ENCODE peak calls at places on chromosomes 5 and 9, in ten cellular contexts. L is sigmoid colon, W is spleen, G is transverse colon, X is HCT116, T is GM12891, I is upper lobe of left lung, P is SK-N-SH, H is stomach, C is breast epithelium. U is an unnamed sample.

GRCh38 chr9:91809581-91810285 is 140.3 kb downstream of the ROR2 start:
- DNase-seq in C (no peak), P (no peak), L (peak), X (no peak), T (no peak), I (no peak), W (no peak), G (no peak), H (no peak), U (no peak)

GRCh38 chr9:69867081-69867814 is 46.6 kb downstream of the CFAP95 start:
- DNase-seq in C (no peak), T (no peak), G (no peak), W (no peak), P (no peak), L (no peak), I (no peak), X (no peak), H (no peak), U (no peak)

GRCh38 chr5:172417983-172418630 is 36.2 kb downstream of the SH3PXD2B start:
- DNase-seq in G (peak), T (no peak), X (no peak), I (peak), L (peak), P (no peak), W (peak), C (peak), H (peak), U (peak)

GRCh38 chr5:179006564-179006963 is 11.4 kb upstream of the GRM6 start:
- DNase-seq in H (no peak), X (no peak), C (no peak), G (no peak), T (no peak), L (no peak), I (no peak), W (no peak), P (no peak), U (no peak)

GRCh38 chr5:157539623-157540022 is 36.0 kb downstream of the ADAM19 start:
- DNase-seq in W (no peak), X (no peak), P (no peak), L (no peak), G (no peak), T (no peak), I (no peak), H (no peak), C (no peak), U (no peak)

GRCh38 chr5:9617739-9618504 is 12.2 kb downstream of the TAS2R1 start:
- DNase-seq in W (no peak), X (no peak), L (no peak), H (no peak), T (no peak), C (no peak), P (no peak), G (no peak), I (no peak), U (no peak)

GRCh38 chr5:116419258-116419657 is 155.4 kb downstream of the SEMA6A start:
- DNase-seq in P (no peak), X (no peak), H (no peak), C (no peak), L (no peak), G (no peak), I (no peak), T (no peak), W (no peak), U (no peak)

GRCh38 chr5:72063219-72063819 is 44.0 kb upstream of the MAP1B start:
- DNase-seq in G (no peak), P (no peak), I (no peak), X (no peak), L (no peak), C (no peak), W (no peak), T (no peak), H (no peak), U (no peak)

GRCh38 chr9:88018101-88018500 is 43.8 kb upstream of the CDK20 start:
- DNase-seq in G (no peak), P (no peak), T (no peak), H (no peak), I (no peak), X (no peak), W (no peak), L (no peak), C (no peak), U (no peak)

GRCh38 chr5:124996764-124997077 is 250.3 kb upstream of the ZNF608 start:
- DNase-seq in G (no peak), L (no peak), T (no peak), C (no peak), H (no peak), I (no peak), X (no peak), W (no peak), P (no peak), U (no peak)

GRCh38 chr9:107455461-107456155 is 34.0 kb downstream of the KLF4 start:
- DNase-seq in W (no peak), I (no peak), C (no peak), L (no peak), P (no peak), T (no peak), G (no peak), H (no peak), X (no peak), U (peak)

GRCh38 chr5:9653811-9654210 is 23.7 kb upstream of the TAS2R1 start:
- DNase-seq in W (no peak), H (peak), P (no peak), T (no peak), G (no peak), X (no peak), C (no peak), I (no peak), L (no peak), U (peak)

GRCh38 chr9:134644715-134645606 is 3.4 kb downstream of the COL5A1 start:
- DNase-seq in P (peak), T (no peak), C (peak), X (no peak), W (no peak), I (no peak), L (peak), H (peak), G (peak), U (peak)

GRCh38 chr5:122815218-122815767 is 30.1 kb upstream of the SNX24 start:
- DNase-seq in P (no peak), I (no peak), H (no peak), G (no peak), W (no peak), L (no peak), X (no peak), T (no peak), C (no peak), U (no peak)

GRCh38 chr9:116546711-116547581 is 140.2 kb upstream of the TRIM32 start:
- DNase-seq in I (no peak), H (no peak), G (no peak), W (no peak), L (no peak), X (no peak), T (no peak), P (no peak), C (no peak), U (no peak)

GRCh38 chr9:133509179-133510083 is 15.3 kb downstream of the MYMK start:
- DNase-seq in T (no peak), C (no peak), X (no peak), L (no peak), P (peak), I (peak), W (no peak), G (peak), H (peak), U (peak)

GRCh38 chr5:179870952-179871351 is 12.3 kb upstream of the MRNIP start:
- DNase-seq in P (no peak), W (peak), X (no peak), T (no peak), I (no peak), L (no peak), H (no peak), G (no peak), C (no peak), U (no peak)

GRCh38 chr9:94996638-94997037 is 270.1 kb downstream of the AOPEP start:
- DNase-seq in C (no peak), W (no peak), P (no peak), I (no peak), T (no peak), G (no peak), H (no peak), X (no peak), L (no peak), U (no peak)

GRCh38 chr9:137761793-137762192 is 115.8 kb upstream of the CACNA1B start:
- DNase-seq in W (peak), I (no peak), H (no peak), G (no peak), C (no peak), L (no peak), P (no peak), X (no peak), T (no peak), U (no peak)

GRCh38 chr9:95507456-95508241 is 9.1 kb downstream of the PTCH1 start:
- DNase-seq in L (peak), G (peak), W (no peak), I (peak), P (peak), X (peak), C (peak), H (peak), T (no peak), U (peak)

GRCh38 chr5:116068028-116068632 is 16.7 kb upstream of the COMMD10 start:
- DNase-seq in C (no peak), L (no peak), H (no peak), I (no peak), G (no peak), T (no peak), P (peak), W (no peak), X (peak), U (peak)

GRCh38 chr5:119470105-119470763 is 17.9 kb downstream of the HSD17B4 start:
- DNase-seq in G (no peak), W (no peak), T (no peak), H (no peak), P (no peak), C (no peak), I (no peak), L (no peak), X (no peak), U (no peak)

GRCh38 chr9:136864996-136865767 is 926 bp downstream of the EDF1 start:
- DNase-seq in W (no peak), X (no peak), L (no peak), G (peak), I (no peak), T (no peak), C (no peak), P (no peak), H (no peak), U (no peak)

GRCh38 chr9:34710023-34710422 is at the start of gene CCL21:
- DNase-seq in H (peak), C (no peak), X (no peak), P (no peak), I (no peak), L (no peak), T (no peak), G (no peak), W (no peak), U (no peak)

GRCh38 chr5:127305486-127305885 is 14.9 kb downstream of the MEGF10 start:
- DNase-seq in I (no peak), L (no peak), P (no peak), X (no peak), W (no peak), C (no peak), H (no peak), G (no peak), T (no peak), U (no peak)

GRCh38 chr5:141757402-141757801 is 75.4 kb upstream of the ARAP3 start:
- DNase-seq in P (peak), T (no peak), G (peak), X (peak), L (no peak), H (peak), W (no peak), C (no peak), I (no peak), U (no peak)

GRCh38 chr9:77290373-77290772 is 113.0 kb downstream of the VPS13A start:
- DNase-seq in L (no peak), C (no peak), G (no peak), W (no peak), H (no peak), X (no peak), P (no peak), I (no peak), T (no peak), U (no peak)

GRCh38 chr9:37200572-37201005 is 80.2 kb downstream of the ZCCHC7 start:
- DNase-seq in C (no peak), G (no peak), T (no peak), I (no peak), P (no peak), X (no peak), H (no peak), L (no peak), W (no peak), U (no peak)

GRCh38 chr9:37198034-37198718 is 77.8 kb downstream of the ZCCHC7 start:
- DNase-seq in I (no peak), L (no peak), H (no peak), X (no peak), G (no peak), T (no peak), C (no peak), W (no peak), P (no peak), U (no peak)

GRCh38 chr9:37198831-37199230 is 78.5 kb downstream of the ZCCHC7 start:
- DNase-seq in L (no peak), C (no peak), T (no peak), H (no peak), G (no peak), I (no peak), W (no peak), X (no peak), P (no peak), U (no peak)

GRCh38 chr9:37201581-37201980 is 81.2 kb downstream of the ZCCHC7 start:
- DNase-seq in P (no peak), G (no peak), X (no peak), L (no peak), W (no peak), T (no peak), H (no peak), C (no peak), I (no peak), U (no peak)

DNA sequence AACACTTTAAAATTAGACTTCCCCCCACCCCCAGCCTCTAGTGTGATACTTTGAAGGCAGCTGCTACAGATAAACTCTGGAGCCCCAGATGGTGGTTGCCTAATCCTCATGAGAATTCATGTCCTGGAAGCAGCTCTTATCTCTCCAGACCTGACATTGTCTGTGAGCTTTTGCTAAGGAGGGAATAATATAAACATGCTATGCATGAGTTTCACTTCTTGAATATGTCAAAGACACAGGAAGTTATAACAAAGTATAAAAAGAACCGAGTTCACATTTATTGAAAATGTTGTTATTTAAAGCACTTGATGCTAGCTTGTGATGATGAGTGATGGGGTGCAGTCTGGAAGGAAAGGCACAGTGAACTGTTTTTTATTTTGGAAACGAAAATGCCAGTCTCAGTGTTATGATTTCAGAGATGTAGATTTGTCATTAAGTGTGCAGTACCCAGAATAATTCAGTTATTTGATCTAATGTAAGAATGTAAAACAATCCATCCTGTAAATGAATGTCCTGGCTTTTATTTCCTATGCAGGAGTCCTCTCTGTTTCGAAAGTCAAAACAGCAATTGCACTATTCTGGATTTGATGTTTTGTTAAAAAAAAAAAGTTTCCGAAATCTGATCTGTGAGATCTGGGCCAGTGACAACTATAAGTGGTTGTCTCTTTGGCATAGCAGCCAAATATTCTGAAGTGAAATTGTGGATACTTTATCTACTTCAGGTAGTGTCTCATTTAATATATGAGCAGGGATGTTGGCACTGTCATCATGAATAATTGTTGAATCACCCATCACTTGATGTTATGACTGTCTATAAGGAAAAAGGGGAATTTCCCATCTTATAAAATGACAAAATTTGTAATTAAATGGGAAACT is 77.0 kb downstream of the ZCCHC7 start:
- DNase-seq in H (no peak), X (no peak), I (no peak), L (no peak), C (no peak), T (no peak), W (no peak), G (no peak), P (peak), U (no peak)
- TF ChIP-seq POLR2AphosphoS5 in H (no peak), X (no peak), I (no peak), L (no peak), C (no peak), T (no peak), W (no peak), G (no peak), P (no peak), U (no peak)

GRCh38 chr5:177311723-177312648 is at the start of gene MXD3:
- DNase-seq in C (peak), P (peak), T (peak), G (peak), X (peak), L (peak), H (peak), W (peak), I (peak), U (peak)
- TF ChIP-seq POLR2AphosphoS5 in C (no peak), P (peak), T (no peak), G (no peak), X (peak), L (no peak), H (peak), W (peak), I (peak), U (peak)

GRCh38 chr5:7682379-7682778 is 168.6 kb downstream of the CFAP90 start:
- DNase-seq in H (no peak), X (no peak), I (no peak), W (no peak), C (no peak), G (no peak), L (peak), P (no peak), T (no peak), U (no peak)
- TF ChIP-seq POLR2AphosphoS5 in H (no peak), X (no peak), I (no peak), W (no peak), C (no peak), G (peak), L (peak), P (no peak), T (no peak), U (no peak)

DNA sequence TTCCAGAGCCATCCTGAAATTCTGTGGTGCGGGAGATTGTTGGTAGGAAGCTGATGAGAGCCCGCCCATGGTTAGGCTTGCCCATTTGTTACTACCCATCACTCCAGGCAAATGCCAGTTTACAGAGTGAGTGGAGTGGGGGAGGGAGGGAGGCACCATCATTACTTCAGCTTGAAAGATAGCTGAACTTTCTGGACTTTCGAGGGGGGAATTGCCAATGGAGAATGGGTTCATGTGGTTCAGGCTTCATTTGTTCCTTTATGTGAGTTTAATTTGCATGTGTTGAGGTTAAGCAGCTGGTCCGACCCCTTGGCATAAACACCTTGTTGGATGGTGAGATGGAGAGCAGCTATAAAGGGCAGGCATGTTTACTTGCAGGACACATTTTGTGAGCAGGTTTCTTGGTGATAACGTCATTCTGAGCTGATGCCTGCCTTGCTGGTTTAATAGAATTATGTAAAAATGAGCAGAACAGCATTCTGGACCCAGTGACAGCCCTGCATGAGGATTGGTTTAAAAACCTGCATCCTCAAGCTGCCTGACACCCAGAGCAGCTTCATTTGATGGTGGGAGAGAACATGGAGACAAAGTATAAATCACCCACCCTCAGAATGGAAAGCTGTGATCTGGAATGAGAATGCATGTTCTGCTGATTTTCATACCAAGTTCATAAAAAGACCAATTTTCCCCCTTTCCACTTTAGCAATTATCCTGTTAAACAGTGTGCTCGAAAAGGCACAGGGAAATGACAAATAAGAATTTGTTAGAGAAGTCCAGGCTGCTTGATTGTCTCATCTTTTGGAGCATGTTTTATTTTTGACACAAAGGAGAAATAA is 106.3 kb downstream of the TRIO start:
- DNase-seq in H (no peak), P (peak), G (no peak), X (no peak), I (no peak), W (no peak), L (no peak), T (no peak), C (no peak), U (no peak)
- TF ChIP-seq POLR2AphosphoS5 in H (no peak), P (no peak), G (no peak), X (no peak), I (no peak), W (no peak), L (no peak), T (no peak), C (no peak), U (no peak)

GRCh38 chr9:22158983-22159382 is 149.9 kb upstream of the CDKN2B start:
- DNase-seq in W (no peak), H (peak), X (peak), P (no peak), I (peak), C (peak), G (peak), T (no peak), L (peak), U (no peak)
- TF ChIP-seq POLR2AphosphoS5 in W (no peak), H (peak), X (peak), P (no peak), I (no peak), C (no peak), G (no peak), T (no peak), L (no peak), U (no peak)

GRCh38 chr9:128702445-128702948 is at the start of gene PKN3:
- DNase-seq in G (peak), L (peak), T (peak), H (peak), W (peak), P (peak), I (peak), X (peak), C (peak), U (peak)
- TF ChIP-seq POLR2AphosphoS5 in G (peak), L (no peak), T (no peak), H (peak), W (peak), P (no peak), I (peak), X (peak), C (peak), U (peak)